ENCODE peak calls at places on chromosomes 1 and 21, in ten cellular contexts. B is BJ, K is GM12865, X is thoracic aorta, L is left ventricle myocardium inferior, N is Calu3, Z is foreskin fibroblast, W is BE2C, S is right atrium auricular region, G is astrocyte of the cerebellum. F is an unnamed sample.

GRCh38 chr1:31708324-31708723 is 4.5 kb upstream of the COL16A1 start:
- DNase-seq in B (no peak), K (no peak), X (no peak), L (no peak), N (no peak), Z (peak; percentile 32), W (no peak), S (no peak), G (no peak), F (no peak)

GRCh38 chr1:8463144-8463927 is 145.4 kb downstream of the SLC45A1 start:
- DNase-seq in B (no peak), K (no peak), X (no peak), L (no peak), N (peak; percentile 37), Z (peak; percentile 83), W (no peak), S (no peak), G (peak; percentile 64), F (peak; percentile 70)

GRCh38 chr1:33176362-33176850 is 5.4 kb downstream of the TRIM62 start:
- DNase-seq in B (no peak), K (no peak), X (no peak), L (no peak), N (no peak), Z (no peak), W (peak; percentile 59), S (no peak), G (no peak), F (no peak)

GRCh38 chr1:13898406-13898805 is 198.4 kb downstream of the PRDM2 start:
- DNase-seq in B (no peak), K (no peak), X (no peak), L (no peak), N (no peak), Z (no peak), W (no peak), S (no peak), G (no peak), F (no peak)

GRCh38 chr1:7666249-7666648 is 104.8 kb upstream of the VAMP3 start:
- DNase-seq in B (no peak), K (no peak), X (no peak), L (no peak), N (no peak), Z (no peak), W (no peak), S (no peak), G (no peak), F (no peak)

GRCh38 chr1:23123528-23123927 is 45.1 kb downstream of the LUZP1 start:
- DNase-seq in B (no peak), K (no peak), X (no peak), L (no peak), N (no peak), Z (no peak), W (no peak), S (no peak), G (no peak), F (no peak)

GRCh38 chr1:170407138-170407537 is 124.8 kb upstream of the GORAB start:
- DNase-seq in B (no peak), K (no peak), X (no peak), L (no peak), N (no peak), Z (no peak), W (no peak), S (no peak), G (no peak), F (no peak)

GRCh38 chr1:54571326-54571725 is 23.3 kb downstream of the ACOT11 start:
- DNase-seq in B (no peak), K (no peak), X (no peak), L (no peak), N (no peak), Z (no peak), W (no peak), S (no peak), G (no peak), F (no peak)

GRCh38 chr1:51165540-51165939 is 63.5 kb downstream of the C1orf185 start:
- DNase-seq in B (no peak), K (peak; percentile 46), X (no peak), L (no peak), N (no peak), Z (no peak), W (no peak), S (no peak), G (no peak), F (no peak)

GRCh38 chr1:182806015-182806678 is 16.6 kb downstream of the NPL start:
- DNase-seq in B (no peak), K (no peak), X (no peak), L (no peak), N (no peak), Z (no peak), W (peak; percentile 16), S (no peak), G (no peak), F (no peak)

GRCh38 chr1:243818978-243819377 is 31.1 kb downstream of the AKT3 start:
- DNase-seq in B (no peak), K (no peak), X (no peak), L (no peak), N (no peak), Z (no peak), W (peak; percentile 6), S (no peak), G (no peak), F (no peak)

GRCh38 chr1:24252185-24252584 is 65.1 kb upstream of the IFNLR1 start:
- DNase-seq in B (no peak), K (no peak), X (no peak), L (no peak), N (no peak), Z (no peak), W (no peak), S (no peak), G (no peak), F (no peak)

GRCh38 chr1:24254783-24255182 is 64.4 kb upstream of the GRHL3 start:
- DNase-seq in B (no peak), K (peak; percentile 24), X (no peak), L (no peak), N (no peak), Z (no peak), W (peak; percentile 28), S (no peak), G (no peak), F (no peak)

GRCh38 chr1:24255226-24255625 is 63.9 kb upstream of the GRHL3 start:
- DNase-seq in B (no peak), K (no peak), X (no peak), L (no peak), N (no peak), Z (no peak), W (no peak), S (no peak), G (no peak), F (no peak)

GRCh38 chr1:24251501-24251900 is 64.4 kb upstream of the IFNLR1 start:
- DNase-seq in B (no peak), K (no peak), X (no peak), L (no peak), N (no peak), Z (no peak), W (no peak), S (no peak), G (no peak), F (no peak)

DNA sequence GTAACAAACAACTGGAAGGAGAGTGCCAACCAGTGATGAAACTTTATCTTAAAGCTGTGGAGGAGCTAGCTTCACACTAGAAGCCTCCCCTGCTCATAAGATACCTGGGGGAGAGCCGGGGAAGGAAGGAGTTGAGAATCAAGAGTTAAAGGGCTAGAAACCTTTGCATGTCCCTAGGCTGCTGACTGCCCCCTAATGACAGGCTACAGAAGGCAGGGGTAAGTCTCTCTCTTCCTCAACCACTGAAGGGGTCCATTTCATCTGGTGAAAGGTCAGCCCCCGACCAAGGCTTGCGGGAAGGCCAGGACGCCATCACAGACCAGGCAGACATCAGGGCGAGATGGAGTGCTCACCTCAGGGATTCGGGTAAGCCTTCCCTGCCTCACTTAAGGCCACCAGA is 65.6 kb upstream of the GRHL3 start:
- DNase-seq in B (no peak), K (peak; percentile 15), X (no peak), L (no peak), N (no peak), Z (no peak), W (no peak), S (no peak), G (no peak), F (no peak)
- TF ChIP-seq CTCF in B (no peak), K (peak; percentile 18), X (no peak), L (no peak), N (no peak), Z (no peak), W (no peak), S (no peak), G (no peak), F (no peak)

GRCh38 chr1:92695104-92695503 is 89.8 kb downstream of the EVI5 start:
- DNase-seq in B (no peak), K (no peak), X (no peak), L (no peak), N (no peak), Z (no peak), W (no peak), S (no peak), G (no peak), F (no peak)
- TF ChIP-seq CTCF in B (no peak), K (no peak), X (no peak), L (no peak), N (no peak), Z (no peak), W (no peak), S (no peak), G (no peak), F (no peak)

DNA sequence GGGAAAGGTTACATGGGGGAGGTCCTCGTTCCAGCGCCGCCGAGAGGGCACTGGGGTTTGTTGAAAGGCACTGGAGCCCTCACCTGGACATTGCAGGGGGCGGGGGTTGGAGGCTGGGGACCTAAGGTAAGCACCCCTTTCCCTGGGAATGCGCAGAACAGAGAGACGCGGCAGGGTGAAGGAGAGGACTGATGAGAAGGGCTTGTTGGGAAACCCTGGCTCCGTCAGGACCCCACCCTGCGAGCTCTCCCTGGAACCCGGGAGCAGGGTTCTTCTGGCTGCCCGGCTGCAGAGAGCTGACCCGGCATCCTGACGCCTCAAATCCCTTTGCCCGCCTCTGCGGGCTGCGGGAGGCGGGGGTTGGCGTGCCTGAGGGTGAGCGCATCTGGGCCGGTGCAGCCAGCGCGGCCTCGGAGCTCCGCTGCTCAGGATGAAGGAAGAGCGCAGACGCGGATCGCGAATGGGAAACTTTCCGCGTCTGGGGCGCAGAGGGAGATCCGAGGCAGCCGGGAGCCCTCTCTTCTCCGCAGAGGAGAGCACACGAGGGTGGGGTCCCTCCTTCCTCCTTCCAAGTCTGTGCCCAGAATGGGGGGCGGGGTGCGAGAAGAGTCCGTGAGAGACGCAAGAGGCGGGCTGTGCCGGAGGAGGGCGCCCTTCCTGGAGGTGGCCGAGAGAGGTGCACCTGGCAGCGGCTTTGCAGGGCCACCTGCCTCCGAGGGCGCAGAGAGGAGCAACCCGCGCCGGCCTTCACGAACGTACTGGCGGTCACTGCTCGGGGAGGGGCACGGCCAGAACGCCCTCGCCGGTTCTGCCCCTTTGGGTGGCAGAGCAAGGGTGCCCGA is 2.4 kb downstream of the IGSF21 start:
- DNase-seq in B (no peak), K (no peak), X (no peak), L (peak; percentile 39), N (peak; percentile 18), Z (peak; percentile 7), W (no peak), S (no peak), G (no peak), F (no peak)
- TF ChIP-seq CTCF in B (peak; percentile 4), K (no peak), X (no peak), L (peak; percentile 23), N (no peak), Z (no peak), W (peak; percentile 37), S (no peak), G (no peak), F (no peak)

DNA sequence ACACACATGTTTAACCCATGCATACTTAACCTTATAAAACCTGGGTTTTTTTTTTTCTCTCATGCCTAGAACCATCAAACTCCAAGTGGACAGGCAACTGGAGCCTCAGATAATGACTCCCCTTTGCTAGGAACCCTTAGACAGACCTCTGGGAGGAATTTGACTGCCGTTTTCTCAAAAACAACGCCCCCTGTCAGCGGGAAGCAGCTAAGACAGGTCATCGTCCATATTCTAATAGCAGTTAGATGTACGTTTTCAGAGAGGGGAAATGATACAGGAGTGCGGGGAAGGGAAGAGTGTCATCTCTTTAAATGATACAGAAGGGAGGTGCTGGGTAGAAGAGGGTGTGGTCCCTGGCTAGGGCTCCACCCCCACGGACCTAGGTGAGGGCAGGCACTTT is 34.7 kb downstream of the LRRC3 start:
- DNase-seq in B (no peak), K (no peak), X (no peak), L (no peak), N (no peak), Z (no peak), W (no peak), S (no peak), G (no peak), F (no peak)
- TF ChIP-seq CTCF in B (no peak), K (no peak), X (no peak), L (no peak), N (no peak), Z (no peak), W (peak; percentile 25), S (no peak), G (no peak), F (no peak)

F was measured in AG09319.